ENCODE peak calls at places on chromosomes 11 and 22, in seven cellular contexts. M is mesendoderm, Q is IMR-90, V is H9, B is mesenchymal stem cell, A is H1, C is trophoblast cell. W is an unnamed sample. For H3K79me1, the result is how much of the 10 kb centered on the place peaks cover.

GRCh38 chr11:118980191-118980881 is 8.8 kb downstream of the FOXR1 start:
- DNase-seq in M (peak), Q (no peak), V (peak), B (no peak), A (peak), C (no peak), W (no peak)

GRCh38 chr11:69651834-69652620 is 11.1 kb downstream of the CCND1 start:
- DNase-seq in M (no peak), Q (no peak), V (no peak), B (no peak), A (no peak), C (no peak), W (no peak)

GRCh38 chr11:59800390-59801037 is 10.1 kb downstream of the MRPL16 start:
- DNase-seq in M (no peak), Q (no peak), V (no peak), B (no peak), A (no peak), C (no peak), W (no peak)

GRCh38 chr11:2127357-2127971 is 11.7 kb downstream of the IGF2 start:
- DNase-seq in M (no peak), Q (no peak), V (no peak), B (no peak), A (no peak), C (no peak), W (no peak)

GRCh38 chr22:44580176-44580575 is 82.1 kb upstream of the RTL6 start:
- DNase-seq in M (no peak), Q (no peak), V (peak), B (no peak), A (no peak), C (no peak), W (no peak)

GRCh38 chr11:71333473-71333872 is 81.1 kb upstream of the SHANK2 start:
- DNase-seq in M (peak), Q (no peak), V (no peak), B (no peak), A (no peak), C (no peak), W (no peak)

GRCh38 chr11:75796091-75796435 is 18.9 kb upstream of the UVRAG start:
- DNase-seq in M (no peak), Q (no peak), V (no peak), B (no peak), A (no peak), C (no peak), W (no peak)

GRCh38 chr11:125167954-125168821 is 3.6 kb downstream of the PKNOX2 start:
- DNase-seq in M (peak), Q (peak), V (no peak), B (peak), A (no peak), C (no peak), W (no peak)

GRCh38 chr11:119585038-119585666 is 143.8 kb downstream of the NECTIN1 start:
- DNase-seq in M (peak), Q (no peak), V (peak), B (no peak), A (peak), C (no peak), W (peak)

GRCh38 chr11:68331338-68331947 is 19.1 kb downstream of the LRP5 start:
- DNase-seq in M (no peak), Q (no peak), V (no peak), B (no peak), A (no peak), C (peak), W (no peak)

GRCh38 chr11:44625759-44626523 is 60.5 kb downstream of the CD82 start:
- DNase-seq in M (no peak), Q (no peak), V (no peak), B (no peak), A (no peak), C (no peak), W (no peak)

GRCh38 chr11:121459413-121460041 is 6.8 kb upstream of the SORL1-AS1 start:
- DNase-seq in M (no peak), Q (no peak), V (no peak), B (no peak), A (no peak), C (no peak), W (no peak)

GRCh38 chr11:72637198-72637597 is 37.0 kb downstream of the PDE2A start:
- DNase-seq in M (no peak), Q (no peak), V (no peak), B (no peak), A (no peak), C (no peak), W (no peak)

DNA sequence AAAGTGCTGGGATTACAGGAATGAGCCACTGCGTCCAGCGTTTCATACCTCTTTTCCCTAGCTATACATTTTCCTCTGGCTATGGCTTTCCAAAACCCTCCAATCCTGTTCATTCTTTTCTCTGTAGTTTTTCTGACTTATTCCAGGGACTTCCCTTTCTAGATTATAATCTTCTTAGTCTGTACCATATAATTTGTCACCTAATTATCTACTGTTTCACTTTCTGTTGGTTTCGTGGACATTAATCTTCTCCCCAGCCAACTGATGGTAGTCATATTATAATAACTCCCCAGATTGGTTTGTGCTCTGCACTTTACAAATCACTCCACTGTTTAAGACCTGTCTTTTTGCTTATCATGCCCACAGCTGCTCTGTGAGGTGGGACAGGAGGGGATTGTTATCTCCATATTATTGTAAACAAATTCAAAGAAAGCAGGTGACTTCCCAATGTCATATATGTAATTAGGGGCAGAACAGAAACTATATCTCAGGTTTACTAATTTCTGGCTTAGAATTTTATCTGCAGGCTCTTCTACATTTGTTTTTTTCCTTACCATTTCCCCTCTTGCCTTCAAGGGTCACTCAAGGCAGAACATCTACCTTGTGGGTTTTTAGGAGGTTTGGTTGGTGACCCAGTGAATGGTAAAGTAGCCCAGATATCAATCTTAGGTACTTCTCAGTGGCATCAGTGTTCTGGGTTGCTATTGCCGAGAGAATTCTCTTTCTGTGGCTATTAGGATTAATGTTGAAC is 23.9 kb downstream of the STIM1 start:
- DNase-seq in M (no peak), Q (no peak), V (no peak), B (no peak), A (no peak), C (no peak), W (no peak)
- H3K4me2 ChIP-seq in M (no peak), Q (no peak), V (no peak), B (no peak), A (no peak), C (no peak), W (no peak)

GRCh38 chr11:73894725-73895335 is 18.0 kb downstream of the PAAF1 start:
- DNase-seq in M (no peak), Q (peak), V (no peak), B (no peak), A (no peak), C (peak), W (no peak)

GRCh38 chr11:73888244-73888643 is 11.4 kb downstream of the PAAF1 start:
- DNase-seq in M (no peak), Q (no peak), V (no peak), B (no peak), A (no peak), C (no peak), W (no peak)

GRCh38 chr11:73883856-73884255 is 7.1 kb downstream of the PAAF1 start:
- DNase-seq in M (no peak), Q (no peak), V (no peak), B (no peak), A (no peak), C (no peak), W (no peak)

GRCh38 chr11:73889019-73889418 is 12.2 kb downstream of the PAAF1 start:
- DNase-seq in M (no peak), Q (peak), V (no peak), B (no peak), A (no peak), C (peak), W (no peak)
- H3K79me1 ChIP-seq in M (under half), Q (under half), V (under half), B (under half), A (under half), C (under half), W (under half)

GRCh38 chr22:19168088-19168890 is 10.2 kb downstream of the SLC25A1 start:
- DNase-seq in M (no peak), Q (no peak), V (peak), B (no peak), A (no peak), C (no peak), W (no peak)
- H3K4me2 ChIP-seq in M (no peak), Q (no peak), V (no peak), B (no peak), A (no peak), C (no peak), W (no peak)

DNA sequence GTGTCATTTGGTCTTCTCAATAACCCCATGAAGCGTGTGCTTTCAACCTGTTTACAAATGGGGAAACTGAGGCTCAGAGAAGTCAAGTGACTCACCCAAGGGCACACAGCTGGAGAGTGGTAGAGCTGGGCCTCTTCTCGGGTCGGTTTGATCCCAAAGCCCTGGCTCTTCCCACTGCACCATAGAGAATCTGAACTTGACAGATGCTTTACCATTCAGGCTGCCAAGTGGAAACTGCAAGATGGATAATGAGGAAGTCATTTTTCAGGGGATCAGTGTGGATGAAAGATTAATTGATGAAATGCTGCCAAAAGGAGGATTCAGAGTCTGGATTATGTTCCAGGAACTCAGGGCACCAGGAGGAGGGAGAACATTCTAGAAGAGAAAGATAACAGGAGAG is 185.8 kb upstream of the ZBED5 start:
- DNase-seq in M (no peak), Q (no peak), V (no peak), B (no peak), A (no peak), C (no peak), W (no peak)
- H3K79me1 ChIP-seq in M (under half), Q (under half), V (under half), B (under half), A (under half), C (under half), W (under half)

GRCh38 chr11:96082936-96083335 is 159.0 kb upstream of the MTMR2 start:
- DNase-seq in M (no peak), Q (no peak), V (no peak), B (no peak), A (no peak), C (no peak), W (no peak)
- H3K4me2 ChIP-seq in M (no peak), Q (no peak), V (no peak), B (no peak), A (peak), C (no peak), W (no peak)

GRCh38 chr11:46918778-46919513 is 596 bp upstream of the LRP4 start:
- DNase-seq in M (peak), Q (no peak), V (peak), B (peak), A (peak), C (no peak), W (no peak)

GRCh38 chr11:46917109-46918086 is 952 bp downstream of the LRP4 start:
- DNase-seq in M (no peak), Q (no peak), V (no peak), B (peak), A (no peak), C (no peak), W (no peak)

GRCh38 chr11:46916669-46917108 is 1.7 kb downstream of the LRP4 start:
- DNase-seq in M (peak), Q (peak), V (peak), B (peak), A (peak), C (no peak), W (no peak)

GRCh38 chr11:46916251-46916650 is 2.1 kb downstream of the LRP4 start:
- DNase-seq in M (no peak), Q (no peak), V (no peak), B (no peak), A (no peak), C (peak), W (no peak)

DNA sequence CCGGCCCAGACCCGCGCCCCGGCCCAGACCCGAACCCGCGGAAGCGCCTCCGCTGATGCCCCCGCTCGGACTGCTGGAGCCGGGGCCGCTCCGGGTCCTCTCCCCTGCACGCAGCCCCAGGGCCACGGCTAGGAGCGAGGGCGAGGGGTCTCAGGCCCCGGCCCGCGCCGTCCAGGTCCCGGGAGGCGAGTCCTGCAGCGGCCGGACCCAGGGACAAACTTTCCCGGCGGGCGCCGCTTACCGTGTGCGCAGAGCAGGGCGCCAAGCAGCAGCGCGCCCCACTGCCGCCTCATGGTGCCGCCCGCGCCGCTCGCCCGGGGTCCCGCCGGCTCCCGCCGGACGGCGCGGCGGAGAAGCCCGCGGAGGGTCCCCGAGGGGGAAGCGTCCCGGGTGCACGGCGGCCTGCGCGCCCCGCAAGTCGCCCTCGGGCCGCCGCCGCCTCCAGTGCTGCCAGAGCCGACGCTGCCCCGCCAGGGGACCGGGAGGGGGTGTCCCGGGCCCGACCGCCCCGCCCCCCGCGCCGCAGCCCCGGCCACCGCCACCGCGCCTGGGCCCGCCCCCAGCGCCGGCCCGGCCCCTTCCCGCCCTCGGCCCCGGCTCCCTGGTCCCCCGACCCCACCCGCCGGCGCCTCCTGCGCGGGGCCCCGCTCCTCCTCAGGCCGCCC is at the start of gene LRP4:
- DNase-seq in M (peak), Q (no peak), V (peak), B (peak), A (peak), C (no peak), W (no peak)
- H3K79me1 ChIP-seq in M (under half), Q (under half), V (under half), B (under half), A (under half), C (under half), W (under half)